ENCODE peak calls at places on chromosomes 2 and 18, in seven cellular contexts. Q is HTR-8/SVneo; K is stimulated activated CD4-positive, alpha-beta T cell treated with anti-CD3 and anti-CD28 coated beads, Interleukin-4, amount 100 ng/mL, for 48 hours; I is skeletal muscle cell; G is effector memory CD4-positive, alpha-beta T cell; T is GM12865; V is astrocyte of the spinal cord. C is an unnamed sample.

GRCh38 chr2:143835481-143835880 is 684.4 kb downstream of the ZEB2 start:
- DNase-seq in K (no peak), I (no peak), Q (no peak), V (no peak), T (no peak), G (no peak), C (no peak)

GRCh38 chr18:27004056-27004829 is 138.7 kb upstream of the AQP4 start:
- DNase-seq in Q (no peak), V (peak; percentile 30), K (no peak), I (no peak), G (no peak), T (peak; percentile 25), C (peak; percentile 18)

GRCh38 chr18:74040459-74041332 is 106.9 kb downstream of the FBXO15 start:
- DNase-seq in V (no peak), I (no peak), K (peak; percentile 52), G (peak; percentile 16), T (peak; percentile 49), Q (peak; percentile 5), C (peak; percentile 60)

GRCh38 chr18:14962626-14963025 is 214.7 kb downstream of the ANKRD30B start:
- DNase-seq in Q (no peak), G (no peak), I (no peak), K (no peak), T (no peak), V (no peak), C (no peak)

GRCh38 chr2:231386446-231386845 is 9.1 kb upstream of the B3GNT7 start:
- DNase-seq in V (peak; percentile 84), I (peak; percentile 43), G (no peak), Q (peak; percentile 47), T (no peak), K (no peak), C (no peak)

GRCh38 chr2:112493858-112494648 is 12.1 kb downstream of the TTL start:
- DNase-seq in T (no peak), K (no peak), Q (peak; percentile 32), V (peak; percentile 60), G (no peak), I (no peak), C (peak; percentile 94)

GRCh38 chr2:24540011-24540477 is 49.0 kb downstream of the NCOA1 start:
- DNase-seq in V (no peak), T (no peak), G (no peak), K (no peak), Q (no peak), I (no peak), C (no peak)

GRCh38 chr2:74507926-74508520 is 528 bp upstream of the PCGF1 start:
- DNase-seq in Q (no peak), V (no peak), K (no peak), T (peak; percentile 39), G (no peak), I (no peak), C (peak; percentile 89)

GRCh38 chr2:120934891-120935338 is 199.2 kb downstream of the GLI2 start:
- DNase-seq in K (no peak), T (no peak), G (no peak), V (peak; percentile 88), Q (peak; percentile 86), I (peak; percentile 67), C (peak; percentile 48)

GRCh38 chr2:84319566-84319965 is 139.5 kb downstream of the SUCLG1 start:
- DNase-seq in G (no peak), K (no peak), V (no peak), Q (no peak), T (no peak), I (no peak), C (no peak)

GRCh38 chr2:121475811-121476571 is 54.7 kb upstream of the RNU4ATAC start:
- DNase-seq in G (no peak), V (no peak), Q (no peak), I (no peak), K (no peak), T (no peak), C (no peak)

GRCh38 chr2:210224660-210225460 is at the start of gene ACADL:
- DNase-seq in Q (peak; percentile 15), G (no peak), K (no peak), V (peak; percentile 12), T (no peak), I (no peak), C (peak; percentile 36)

GRCh38 chr2:201972621-201973255 is 60.9 kb upstream of the FZD7 start:
- DNase-seq in T (no peak), Q (no peak), I (no peak), K (no peak), V (no peak), G (no peak), C (no peak)

GRCh38 chr2:165857881-165858280 is 63.8 kb upstream of the GALNT3 start:
- DNase-seq in V (peak; percentile 41), T (no peak), I (peak; percentile 73), K (no peak), G (no peak), Q (no peak), C (no peak)

GRCh38 chr2:105504459-105504858 is 105.6 kb upstream of the FHL2 start:
- DNase-seq in I (no peak), Q (no peak), T (no peak), K (no peak), V (peak; percentile 32), G (no peak), C (no peak)

GRCh38 chr2:213722564-213722963 is 438.3 kb downstream of the SPAG16 start:
- DNase-seq in K (no peak), V (no peak), I (no peak), T (no peak), Q (no peak), G (no peak), C (no peak)

GRCh38 chr2:224040753-224041152 is 1.7 kb upstream of the SERPINE2 start:
- DNase-seq in V (no peak), Q (no peak), K (no peak), G (no peak), T (no peak), I (no peak), C (no peak)

GRCh38 chr2:113171359-113172075 is 2.3 kb upstream of the PSD4 start:
- DNase-seq in Q (no peak), K (no peak), I (no peak), T (no peak), V (no peak), G (no peak), C (no peak)

GRCh38 chr2:240577281-240578109 is 9.0 kb upstream of the CAPN10 start:
- DNase-seq in T (no peak), K (no peak), Q (no peak), V (no peak), I (no peak), G (no peak), C (no peak)

GRCh38 chr18:78914586-78914935 is 65.1 kb upstream of the SALL3 start:
- DNase-seq in I (no peak), V (no peak), T (no peak), G (no peak), K (no peak), Q (no peak), C (no peak)

GRCh38 chr2:186572705-186573104 is 17.2 kb upstream of the ITGAV start:
- DNase-seq in G (no peak), T (no peak), Q (no peak), V (no peak), K (no peak), I (no peak), C (no peak)

C was measured in A673.